ENCODE peak calls at places on chromosomes 12 and 14, in nine cellular contexts. O, S, U, E, M, C, D, K and I are unnamed samples.
A peak's percentile ranks its signal among the peaks of the same experiment; 100 is the strongest.

GRCh38 chr14:96016761-96017160 is 22.4 kb upstream of the C14orf132 start:
- DNase-seq in M (peak; percentile 19), S (no peak), U (no peak), K (no peak), E (no peak), O (no peak), C (no peak), D (no peak), I (peak; percentile 91)

GRCh38 chr14:21059842-21060589 is 2.4 kb downstream of the RNASE8 start:
- DNase-seq in O (no peak), S (no peak), E (no peak), M (no peak), C (no peak), D (no peak), K (no peak), U (no peak), I (no peak)

GRCh38 chr14:61229475-61229888 is 51.7 kb downstream of the TMEM30B start:
- DNase-seq in M (peak; percentile 7), E (no peak), C (no peak), S (no peak), K (no peak), D (no peak), O (no peak), U (no peak), I (peak; percentile 82)

GRCh38 chr12:94140556-94140955 is 7.8 kb upstream of the PLXNC1 start:
- DNase-seq in S (no peak), E (no peak), D (peak; percentile 84), C (no peak), K (peak; percentile 59), M (peak; percentile 44), U (peak; percentile 80), O (no peak), I (no peak)

GRCh38 chr14:67787673-67788072 is 28.7 kb downstream of the ZFYVE26 start:
- DNase-seq in E (no peak), D (no peak), U (no peak), S (no peak), O (no peak), M (no peak), K (no peak), C (no peak), I (no peak)

GRCh38 chr12:131102991-131103609 is 149.4 kb downstream of the ADGRD1 start:
- DNase-seq in O (no peak), D (no peak), S (no peak), M (peak; percentile 13), C (no peak), U (peak; percentile 31), E (no peak), K (no peak), I (no peak)

GRCh38 chr12:21073822-21074460 is 57.1 kb upstream of the SLCO1B1 start:
- DNase-seq in S (no peak), O (no peak), D (no peak), C (no peak), M (no peak), U (no peak), E (no peak), K (no peak), I (no peak)

GRCh38 chr12:24741216-24741615 is 207.7 kb downstream of the BCAT1 start:
- DNase-seq in U (no peak), E (no peak), M (no peak), D (no peak), O (no peak), S (no peak), K (no peak), C (no peak), I (no peak)

GRCh38 chr12:13032164-13032563 is 12.0 kb upstream of the FAM234B start:
- DNase-seq in U (no peak), S (no peak), D (no peak), E (no peak), O (no peak), K (no peak), C (no peak), M (no peak), I (no peak)

GRCh38 chr12:87323369-87323768 is 705.8 kb downstream of the C12orf50 start:
- DNase-seq in O (no peak), M (no peak), U (no peak), C (no peak), K (no peak), E (no peak), S (no peak), D (no peak), I (no peak)

GRCh38 chr14:69712637-69713088 is 54.3 kb upstream of the SRSF5 start:
- DNase-seq in E (no peak), S (no peak), C (no peak), K (no peak), O (no peak), M (peak; percentile 69), U (no peak), D (peak; percentile 61), I (peak; percentile 87)

GRCh38 chr12:93645702-93646101 is 31.5 kb upstream of the CRADD start:
- DNase-seq in K (no peak), M (no peak), S (no peak), D (no peak), U (no peak), C (no peak), E (no peak), O (no peak), I (no peak)

GRCh38 chr12:10409387-10409786 is at the start of gene KLRC4:
- DNase-seq in U (no peak), O (no peak), M (no peak), C (no peak), S (no peak), D (no peak), E (no peak), K (no peak), I (peak; percentile 97)

GRCh38 chr14:63205850-63206249 is 1.6 kb downstream of the RHOJ start:
- DNase-seq in E (no peak), K (no peak), U (no peak), C (no peak), O (no peak), S (no peak), M (no peak), D (no peak), I (no peak)

GRCh38 chr12:32516230-32516629 is 116.9 kb downstream of the FGD4 start:
- DNase-seq in E (no peak), S (no peak), U (no peak), K (no peak), D (no peak), O (no peak), M (no peak), C (no peak), I (no peak)

GRCh38 chr12:50505945-50506344 is 1.2 kb downstream of the DIP2B start:
- DNase-seq in M (peak; percentile 18), U (no peak), K (no peak), D (no peak), O (no peak), C (no peak), E (peak; percentile 67), S (peak; percentile 24), I (no peak)

GRCh38 chr12:57735198-57735855 is 3.2 kb downstream of the AGAP2 start:
- DNase-seq in S (no peak), D (peak; percentile 69), C (no peak), E (no peak), U (no peak), M (peak; percentile 59), K (no peak), O (no peak), I (no peak)

GRCh38 chr12:3930216-3930615 is 57.0 kb upstream of the PARP11 start:
- DNase-seq in S (no peak), E (peak; percentile 4), D (peak; percentile 57), M (no peak), U (no peak), C (no peak), K (no peak), O (no peak), I (no peak)

GRCh38 chr12:130832561-130833209 is 6.4 kb downstream of the STX2 start:
- DNase-seq in M (peak; percentile 18), E (peak; percentile 32), K (no peak), U (no peak), C (no peak), D (no peak), S (no peak), O (peak; percentile 52), I (no peak)

GRCh38 chr14:73662439-73663056 is 17.8 kb downstream of the DNAL1 start:
- DNase-seq in D (peak; percentile 33), M (peak; percentile 89), O (peak; percentile 88), C (no peak), S (no peak), U (no peak), E (no peak), K (no peak), I (no peak)

GRCh38 chr12:81610955-81611889 is 147.9 kb downstream of the PPFIA2 start:
- DNase-seq in M (peak; percentile 56), O (no peak), E (no peak), S (no peak), K (no peak), D (peak; percentile 18), U (no peak), C (no peak), I (peak; percentile 15)

GRCh38 chr12:132189378-132190011 is 45.2 kb downstream of the NOC4L start:
- DNase-seq in E (no peak), D (peak; percentile 96), S (no peak), C (peak; percentile 83), K (peak; percentile 95), O (peak; percentile 93), M (peak; percentile 83), U (peak; percentile 98), I (no peak)

GRCh38 chr12:94560416-94561221 is 89.7 kb downstream of the TMCC3 start:
- DNase-seq in C (peak; percentile 0), D (peak; percentile 85), S (no peak), M (no peak), O (peak; percentile 31), E (peak; percentile 40), U (no peak), K (no peak), I (no peak)

GRCh38 chr12:109923038-109923437 is 23.0 kb downstream of the TCHP start:
- DNase-seq in O (no peak), S (no peak), U (peak; percentile 19), K (no peak), M (no peak), E (no peak), D (no peak), C (no peak), I (no peak)